ENCODE peak calls at places on chromosomes 1 and 21, in six cellular contexts. Z is esophagus squamous epithelium; M is epithelial cell of proximal tubule; P is foreskin keratinocyte; N is central memory CD8-positive, alpha-beta T cell; O is cortex of kidney. A is an unnamed sample.

GRCh38 chr1:55632906-55633305 is 417.7 kb upstream of the USP24 start:
- DNase-seq in Z (no peak), O (no peak), M (no peak), P (no peak), N (no peak), A (no peak)

GRCh38 chr1:68974447-68974846 is 477.6 kb upstream of the DEPDC1 start:
- DNase-seq in P (no peak), Z (no peak), M (no peak), N (no peak), O (no peak), A (no peak)

GRCh38 chr1:184753608-184754478 is 815 bp downstream of the EDEM3 start:
- DNase-seq in O (no peak), P (peak), Z (peak), N (no peak), M (peak), A (peak)

GRCh38 chr1:50038235-50038809 is 14.6 kb upstream of the AGBL4 start:
- DNase-seq in O (no peak), P (no peak), M (no peak), Z (no peak), N (no peak), A (no peak)

GRCh38 chr1:205391386-205391785 is 30.5 kb downstream of the LEMD1 start:
- DNase-seq in O (no peak), P (no peak), N (no peak), Z (no peak), M (no peak), A (peak)

GRCh38 chr1:67724928-67725560 is 40.0 kb downstream of the GADD45A start:
- DNase-seq in M (no peak), O (no peak), P (peak), Z (no peak), N (no peak), A (no peak)

GRCh38 chr21:46500224-46500861 is 41.7 kb downstream of the DIP2A start:
- DNase-seq in O (no peak), M (peak), N (no peak), P (no peak), Z (no peak), A (no peak)

GRCh38 chr1:106613106-106613505 is 443.4 kb upstream of the PRMT6 start:
- DNase-seq in O (no peak), M (no peak), N (no peak), Z (no peak), P (no peak), A (no peak)

GRCh38 chr1:68113961-68114360 is 63.5 kb upstream of the DIRAS3 start:
- DNase-seq in Z (no peak), P (no peak), M (no peak), N (no peak), O (no peak), A (no peak)

GRCh38 chr1:21117159-21117953 is 59.3 kb downstream of the EIF4G3 start:
- DNase-seq in O (no peak), P (no peak), Z (no peak), N (no peak), M (no peak), A (no peak)

GRCh38 chr1:44664730-44665370 is 9.4 kb downstream of the TMEM53 start:
- DNase-seq in M (no peak), O (no peak), N (no peak), P (no peak), Z (no peak), A (no peak)

GRCh38 chr1:41315482-41315823 is 45.8 kb upstream of the FOXO6 start:
- DNase-seq in Z (no peak), O (no peak), M (no peak), P (no peak), N (no peak), A (no peak)

GRCh38 chr1:113930499-113931161 is 1.5 kb downstream of the HIPK1 start:
- DNase-seq in Z (no peak), M (no peak), P (no peak), N (peak), O (no peak), A (peak)

GRCh38 chr1:58358311-58358710 is 188.2 kb downstream of the OMA1 start:
- DNase-seq in N (no peak), M (peak), Z (no peak), P (no peak), O (no peak), A (no peak)

GRCh38 chr1:79660127-79660526 is 653.6 kb upstream of the ADGRL4 start:
- DNase-seq in N (no peak), P (no peak), O (no peak), Z (no peak), M (no peak), A (no peak)

GRCh38 chr1:152479792-152480595 is 30.6 kb upstream of the LCE5A start:
- DNase-seq in Z (no peak), M (no peak), P (no peak), N (peak), O (no peak), A (peak)

GRCh38 chr1:24362982-24363614 is 43.9 kb downstream of the GRHL3 start:
- DNase-seq in Z (no peak), M (peak), P (peak), N (no peak), O (no peak), A (no peak)

GRCh38 chr1:177181631-177182291 is 11.0 kb downstream of the BRINP2 start:
- DNase-seq in Z (no peak), N (no peak), M (no peak), P (no peak), O (no peak), A (peak)

GRCh38 chr1:182869241-182869666 is 30.1 kb downstream of the DHX9 start:
- DNase-seq in N (no peak), O (no peak), P (no peak), M (no peak), Z (no peak), A (no peak)

GRCh38 chr1:172960019-172960418 is 90.7 kb downstream of the TNFSF18 start:
- DNase-seq in Z (no peak), P (no peak), N (no peak), M (no peak), O (no peak), A (no peak)

GRCh38 chr1:160375788-160376524 is 9.1 kb downstream of the NHLH1 start:
- DNase-seq in O (no peak), N (no peak), Z (no peak), P (no peak), M (no peak), A (peak)

GRCh38 chr1:205325334-205325884 is 3.9 kb upstream of the NUAK2 start:
- DNase-seq in O (no peak), P (peak), N (peak), M (peak), Z (no peak), A (peak)

GRCh38 chr1:110554871-110555801 is 36.2 kb upstream of the KCNA10 start:
- DNase-seq in O (no peak), M (no peak), Z (no peak), P (no peak), N (peak), A (peak)

GRCh38 chr1:170711682-170712081 is 47.8 kb downstream of the PRRX1 start:
- DNase-seq in O (no peak), Z (no peak), M (no peak), P (peak), N (no peak), A (no peak)

GRCh38 chr1:177505905-177506590 is 335.3 kb downstream of the BRINP2 start:
- DNase-seq in N (no peak), M (no peak), O (no peak), P (peak), Z (no peak), A (no peak)

GRCh38 chr21:42245348-42246185 is 26.6 kb downstream of the ABCG1 start:
- DNase-seq in O (no peak), P (no peak), N (no peak), Z (no peak), M (no peak), A (peak)

GRCh38 chr21:39852021-39852721 is 15.1 kb upstream of the PCP4 start:
- DNase-seq in O (no peak), Z (no peak), P (no peak), N (no peak), M (no peak), A (no peak)

GRCh38 chr1:85623061-85623471 is 42.5 kb downstream of the CCN1 start:
- DNase-seq in P (peak), M (no peak), Z (no peak), N (no peak), O (no peak), A (no peak)

GRCh38 chr1:18111605-18112297 is 4.2 kb downstream of the IGSF21 start:
- DNase-seq in P (no peak), O (no peak), M (no peak), N (no peak), Z (no peak), A (no peak)

GRCh38 chr1:241738284-241738683 is 86.2 kb downstream of the WDR64 start:
- DNase-seq in Z (no peak), N (no peak), O (no peak), M (no peak), P (no peak), A (no peak)

GRCh38 chr1:215040190-215040589 is 42.3 kb upstream of the KCNK2 start:
- DNase-seq in Z (no peak), M (no peak), P (no peak), O (no peak), N (no peak), A (no peak)

GRCh38 chr1:172288611-172289010 is 131.9 kb upstream of the C1orf105 start:
- DNase-seq in Z (no peak), P (no peak), N (no peak), O (no peak), M (no peak), A (no peak)

GRCh38 chr1:231348442-231348841 is 10.3 kb downstream of the SPRTN start:
- DNase-seq in N (no peak), O (no peak), Z (no peak), M (no peak), P (no peak), A (no peak)

GRCh38 chr1:206809504-206810084 is 37.3 kb upstream of the IL10 start:
- DNase-seq in O (no peak), N (no peak), P (no peak), M (no peak), Z (no peak), A (peak)

GRCh38 chr21:45533731-45534571 is 8.3 kb downstream of the SLC19A1 start:
- DNase-seq in P (no peak), Z (no peak), O (no peak), M (no peak), N (no peak), A (no peak)

GRCh38 chr1:171433451-171433850 is 51.9 kb upstream of the PRRC2C start:
- DNase-seq in P (peak), Z (no peak), M (peak), O (no peak), N (no peak), A (no peak)

GRCh38 chr1:35506960-35507901 is 50.0 kb downstream of the KIAA0319L start:
- DNase-seq in M (no peak), N (no peak), P (no peak), O (no peak), Z (no peak), A (no peak)

GRCh38 chr1:170445096-170445495 is 86.9 kb upstream of the GORAB start:
- DNase-seq in M (no peak), O (no peak), P (peak), N (no peak), Z (no peak), A (no peak)

GRCh38 chr1:10299174-10299573 is 88.8 kb downstream of the KIF1B start:
- DNase-seq in N (no peak), O (no peak), M (no peak), P (no peak), Z (no peak), A (no peak)

GRCh38 chr1:171563675-171564074 is 58.4 kb upstream of the MYOCOS start:
- DNase-seq in O (no peak), Z (no peak), N (no peak), P (peak), M (no peak), A (no peak)

A was measured in WERI-Rb-1.